ENCODE peak calls at places on chromosomes 3 and 15, in six cellular contexts. U is uterus, X is upper lobe of right lung, M is aorta, K is adrenal gland, C is K562. E is an unnamed sample. For H3K27me3 and H3K4me1, the result is how much of the 10 kb centered on the place peaks cover.

GRCh38 chr3:54951405-54951804 is 23.5 kb upstream of the LRTM1 start:
- DNase-seq in U (peak), X (peak), M (peak), K (peak), C (peak), E (peak)

GRCh38 chr15:70793694-70794093 is 30.3 kb upstream of the UACA start:
- DNase-seq in U (no peak), X (no peak), M (no peak), K (no peak), C (no peak), E (no peak)

GRCh38 chr15:46343527-46343926 is 708.7 kb downstream of the SQOR start:
- DNase-seq in U (no peak), X (no peak), M (no peak), K (no peak), C (no peak), E (no peak)

GRCh38 chr3:1609416-1609815 is 489.2 kb upstream of the CNTN4 start:
- DNase-seq in U (no peak), X (no peak), M (no peak), K (no peak), C (no peak), E (no peak)

GRCh38 chr15:47301481-47301880 is 415.8 kb upstream of the SEMA6D start:
- DNase-seq in U (no peak), X (no peak), M (no peak), K (no peak), C (no peak), E (no peak)

GRCh38 chr3:37149246-37149645 is 25.1 kb downstream of the LRRFIP2 start:
- DNase-seq in U (no peak), X (peak), M (peak), K (no peak), C (no peak), E (no peak)

GRCh38 chr3:60917136-60917535 is 334.1 kb downstream of the FHIT start:
- DNase-seq in U (no peak), X (no peak), M (no peak), K (peak), C (peak), E (no peak)

GRCh38 chr3:121552379-121552778 is 6.6 kb upstream of the POLQ start:
- DNase-seq in U (no peak), X (no peak), M (no peak), K (no peak), C (peak), E (peak)

GRCh38 chr3:42032693-42033349 is 58.3 kb upstream of the TRAK1 start:
- DNase-seq in U (peak), X (peak), M (peak), K (peak), C (peak), E (peak)

GRCh38 chr3:124557433-124558232 is 172.6 kb upstream of the UMPS start:
- DNase-seq in U (peak), X (no peak), M (no peak), K (peak), C (no peak), E (peak)

GRCh38 chr15:92306662-92307061 is 87.0 kb upstream of the ST8SIA2 start:
- DNase-seq in U (no peak), X (no peak), M (no peak), K (no peak), C (peak), E (peak)

GRCh38 chr3:58629629-58630028 is 36.9 kb downstream of the FAM3D start:
- DNase-seq in U (no peak), X (no peak), M (no peak), K (no peak), C (no peak), E (no peak)

GRCh38 chr3:27716309-27716708 is 5.8 kb downstream of the EOMES start:
- DNase-seq in U (no peak), X (no peak), M (no peak), K (no peak), C (no peak), E (no peak)
- H3K27me3 ChIP-seq in U (under half), X (half or more), M (under half), K (half or more), C (under half), E (half or more)

DNA sequence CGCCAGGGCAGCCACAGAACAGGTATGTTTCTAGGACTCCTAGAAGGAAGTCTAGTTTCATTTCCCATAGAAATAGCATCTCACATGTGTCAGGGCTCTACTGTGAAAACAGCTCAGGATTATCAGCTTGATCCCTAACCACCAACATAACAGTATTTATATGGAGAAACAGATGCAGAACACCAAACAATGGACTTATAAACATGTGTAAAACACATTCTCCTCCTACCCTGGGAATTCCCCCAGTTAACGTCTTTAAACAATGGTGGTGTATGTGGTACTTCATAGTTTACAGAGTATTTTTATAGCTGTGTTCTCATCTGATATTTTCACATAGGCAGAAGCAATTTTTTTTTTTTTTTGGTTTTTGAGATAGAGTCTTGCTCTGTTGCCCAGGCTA is 9.7 kb downstream of the TNFSF10 start:
- DNase-seq in U (no peak), X (no peak), M (no peak), K (no peak), C (no peak), E (peak)
- H3K27ac ChIP-seq in U (peak), X (peak), M (no peak), K (no peak), C (no peak), E (no peak)

GRCh38 chr15:74226761-74227540 is 9.2 kb upstream of the CCDC33 start:
- DNase-seq in U (no peak), X (no peak), M (no peak), K (no peak), C (no peak), E (no peak)

GRCh38 chr15:74229686-74230085 is 6.4 kb upstream of the CCDC33 start:
- DNase-seq in U (no peak), X (no peak), M (no peak), K (no peak), C (no peak), E (no peak)

GRCh38 chr15:74227968-74228722 is 8.0 kb upstream of the CCDC33 start:
- DNase-seq in U (no peak), X (no peak), M (no peak), K (no peak), C (no peak), E (no peak)

GRCh38 chr15:74231475-74231874 is 4.7 kb upstream of the CCDC33 start:
- DNase-seq in U (no peak), X (no peak), M (no peak), K (no peak), C (no peak), E (no peak)

DNA sequence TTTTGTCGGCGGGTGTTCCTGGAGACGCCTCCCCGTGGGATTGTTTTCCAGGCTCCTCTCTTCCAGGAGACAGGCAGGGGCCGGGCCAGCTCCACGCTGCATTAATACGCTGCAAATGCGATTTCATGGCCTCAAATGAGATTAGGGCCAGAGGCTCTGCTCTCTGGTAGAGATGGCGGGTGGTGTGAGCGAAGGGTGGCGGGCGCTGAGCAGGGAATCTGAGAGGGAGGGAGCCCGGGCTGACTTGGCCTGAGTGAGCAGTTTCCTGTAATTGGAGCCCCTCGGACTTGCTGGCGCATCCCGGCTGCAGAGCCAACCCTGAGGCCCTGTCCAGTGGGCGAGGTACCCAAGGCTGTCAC is 7.4 kb upstream of the CCDC33 start:
- DNase-seq in U (no peak), X (no peak), M (no peak), K (no peak), C (no peak), E (peak)
- H3K4me1 ChIP-seq in U (under half), X (under half), M (under half), K (under half), C (under half), E (under half)

DNA sequence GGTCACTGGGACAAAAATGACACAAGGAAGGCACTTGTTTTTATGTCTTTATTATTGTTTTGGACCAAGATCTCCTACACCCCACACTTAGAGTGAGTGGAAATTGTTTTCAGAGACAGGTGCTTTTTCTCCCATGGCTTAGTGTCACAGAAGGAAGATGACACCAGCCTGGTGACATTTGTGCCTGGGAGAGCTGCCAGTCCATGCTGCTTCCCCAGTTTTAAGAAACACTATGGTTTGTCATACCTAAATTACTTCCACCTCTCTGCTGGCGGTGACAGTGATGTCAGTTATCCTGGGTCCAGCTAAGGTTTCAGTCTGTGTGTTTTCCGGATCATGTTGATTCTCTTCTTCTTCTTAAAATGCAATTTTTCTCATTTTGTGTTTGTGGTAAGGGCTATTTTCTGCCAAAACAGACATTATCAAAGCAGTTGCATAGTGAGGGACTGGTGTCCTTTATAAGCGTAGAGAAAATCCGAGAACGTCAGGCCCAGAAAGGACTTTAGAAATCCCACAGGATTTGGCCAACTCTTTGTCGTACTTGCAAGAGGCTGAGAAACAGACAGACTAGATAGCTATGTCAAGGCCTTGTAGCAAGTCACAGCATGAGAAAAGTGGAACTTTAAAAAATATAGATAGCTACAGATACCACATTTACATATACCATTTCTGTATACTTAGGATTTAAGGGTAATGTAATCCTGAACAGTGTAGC is 149.5 kb downstream of the TP63 start:
- DNase-seq in U (no peak), X (no peak), M (no peak), K (no peak), C (no peak), E (no peak)
- H3K27me3 ChIP-seq in U (under half), X (under half), M (under half), K (under half), C (under half), E (under half)

GRCh38 chr3:166451997-166452396 is 614.8 kb upstream of the BCHE start:
- DNase-seq in U (no peak), X (no peak), M (no peak), K (no peak), C (no peak), E (no peak)
- H3K27ac ChIP-seq in U (no peak), X (no peak), M (no peak), K (no peak), C (no peak), E (no peak)

E was measured in cardiac muscle cell.